ENCODE peak calls at places on chromosomes 16 and 17, in five cellular contexts. S is K562, A is lung, Q is psoas muscle, L is aorta. M is an unnamed sample. For H3K36me3, the result is how much of the 10 kb centered on the place peaks cover.

GRCh38 chr16:77723108-77723514 is 797 bp downstream of the NUDT7 start:
- DNase-seq in S (peak), A (no peak), Q (no peak), L (peak), M (no peak)

GRCh38 chr16:57651344-57652333 is 16.5 kb upstream of the ADGRG3 start:
- DNase-seq in S (no peak), A (no peak), Q (no peak), L (no peak), M (no peak)

GRCh38 chr17:15287533-15288267 is 22.6 kb upstream of the PMP22 start:
- DNase-seq in S (no peak), A (no peak), Q (peak), L (no peak), M (no peak)

GRCh38 chr16:46607529-46607928 is 13.7 kb downstream of the SHCBP1 start:
- DNase-seq in S (peak), A (no peak), Q (no peak), L (no peak), M (no peak)

GRCh38 chr17:3916013-3916696 is at the start of gene P2RX1:
- DNase-seq in S (peak), A (no peak), Q (no peak), L (peak), M (peak)

GRCh38 chr16:84234656-84235285 is 5.0 kb downstream of the KCNG4 start:
- DNase-seq in S (no peak), A (no peak), Q (no peak), L (no peak), M (peak)

GRCh38 chr17:8275421-8276290 is 12.8 kb upstream of the RANGRF start:
- DNase-seq in S (no peak), A (no peak), Q (no peak), L (no peak), M (peak)

GRCh38 chr17:17880577-17881196 is 43.9 kb upstream of the SREBF1 start:
- DNase-seq in S (no peak), A (no peak), Q (no peak), L (no peak), M (no peak)

GRCh38 chr17:51397361-51398127 is 137.2 kb downstream of the UTP18 start:
- DNase-seq in S (no peak), A (no peak), Q (no peak), L (no peak), M (no peak)

GRCh38 chr17:13638855-13639458 is 37.2 kb upstream of the HS3ST3A1 start:
- DNase-seq in S (peak), A (no peak), Q (no peak), L (peak), M (no peak)

GRCh38 chr17:16918443-16918842 is 53.5 kb downstream of the TNFRSF13B start:
- DNase-seq in S (no peak), A (no peak), Q (no peak), L (no peak), M (peak)

GRCh38 chr17:7323731-7324437 is 5.3 kb downstream of the NEURL4 start:
- DNase-seq in S (peak), A (no peak), Q (peak), L (no peak), M (peak)

GRCh38 chr17:41724476-41725030 is 9.9 kb downstream of the HAP1 start:
- DNase-seq in S (no peak), A (no peak), Q (no peak), L (no peak), M (peak)

GRCh38 chr17:56754523-56755208 is 79.1 kb downstream of the C17orf67 start:
- DNase-seq in S (no peak), A (no peak), Q (no peak), L (no peak), M (peak)

GRCh38 chr17:13029340-13029739 is 11.5 kb upstream of the ELAC2 start:
- DNase-seq in S (no peak), A (no peak), Q (no peak), L (no peak), M (no peak)

GRCh38 chr17:9386401-9386800 is 189.2 kb downstream of the STX8 start:
- DNase-seq in S (no peak), A (no peak), Q (no peak), L (no peak), M (peak)

GRCh38 chr17:80295146-80295545 is 34.5 kb downstream of the RNF213 start:
- DNase-seq in S (no peak), A (no peak), Q (no peak), L (no peak), M (peak)

DNA sequence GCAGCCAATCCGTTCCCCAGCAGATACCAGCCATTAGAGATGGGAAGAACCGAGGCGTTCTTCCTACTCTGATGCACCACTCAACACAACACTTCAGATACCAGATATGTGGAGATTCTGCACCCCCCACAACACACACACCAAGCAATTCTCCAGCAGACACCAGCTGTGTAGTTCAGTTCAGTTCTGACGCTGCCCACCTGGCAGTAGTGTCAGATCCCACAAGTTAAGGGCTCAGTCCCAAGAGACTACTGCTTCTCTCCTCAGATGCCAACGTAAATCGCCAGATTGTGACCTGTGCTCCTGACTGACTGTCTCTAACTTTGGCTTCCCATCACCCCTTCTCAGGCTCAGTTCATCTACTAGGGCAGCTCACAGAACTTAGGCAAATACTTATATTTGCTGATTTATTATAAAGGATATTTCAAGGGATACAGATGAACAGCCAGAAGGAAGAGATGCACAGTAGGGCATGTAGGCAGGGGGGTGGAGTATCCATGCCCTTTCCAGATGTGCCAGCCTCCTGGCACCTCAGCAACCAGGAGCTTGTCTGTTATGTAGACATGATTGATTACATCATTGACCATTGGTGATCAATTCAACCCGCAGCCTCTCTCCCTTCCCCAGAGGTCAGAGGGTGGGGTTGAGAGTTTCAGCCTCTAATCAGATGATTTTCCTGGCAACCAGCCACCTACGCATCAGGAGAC is 110.6 kb downstream of the PRKCA start:
- DNase-seq in S (no peak), A (no peak), Q (no peak), L (no peak), M (no peak)
- H3K36me3 ChIP-seq in S (under half), A (under half), Q (under half), L (under half), M (under half)

GRCh38 chr17:743139-743538 is 8.9 kb downstream of the GEMIN4 start:
- DNase-seq in S (no peak), A (no peak), Q (no peak), L (no peak), M (no peak)
- H3K36me3 ChIP-seq in S (half or more), A (half or more), Q (half or more), L (under half), M (half or more)

GRCh38 chr17:27591986-27592385 is 39.0 kb upstream of the LGALS9 start:
- DNase-seq in S (no peak), A (no peak), Q (no peak), L (no peak), M (peak)
- H3K36me3 ChIP-seq in S (half or more), A (half or more), Q (half or more), L (under half), M (under half)

GRCh38 chr17:28700830-28701492 is 10.7 kb downstream of the PROCA1 start:
- DNase-seq in S (no peak), A (no peak), Q (no peak), L (no peak), M (peak)
- H3K36me3 ChIP-seq in S (half or more), A (half or more), Q (half or more), L (under half), M (half or more)

GRCh38 chr17:66836063-66837005 is 1.4 kb downstream of the CACNG5 start:
- DNase-seq in S (no peak), A (no peak), Q (no peak), L (no peak), M (no peak)

GRCh38 chr17:66834426-66834918 is 445 bp upstream of the CACNG5 start:
- DNase-seq in S (no peak), A (no peak), Q (no peak), L (no peak), M (peak)

GRCh38 chr17:66834919-66835454 is at the start of gene CACNG5:
- DNase-seq in S (peak), A (no peak), Q (no peak), L (no peak), M (peak)

GRCh38 chr17:66837226-66837625 is 2.3 kb downstream of the CACNG5 start:
- DNase-seq in S (no peak), A (no peak), Q (no peak), L (no peak), M (peak)

DNA sequence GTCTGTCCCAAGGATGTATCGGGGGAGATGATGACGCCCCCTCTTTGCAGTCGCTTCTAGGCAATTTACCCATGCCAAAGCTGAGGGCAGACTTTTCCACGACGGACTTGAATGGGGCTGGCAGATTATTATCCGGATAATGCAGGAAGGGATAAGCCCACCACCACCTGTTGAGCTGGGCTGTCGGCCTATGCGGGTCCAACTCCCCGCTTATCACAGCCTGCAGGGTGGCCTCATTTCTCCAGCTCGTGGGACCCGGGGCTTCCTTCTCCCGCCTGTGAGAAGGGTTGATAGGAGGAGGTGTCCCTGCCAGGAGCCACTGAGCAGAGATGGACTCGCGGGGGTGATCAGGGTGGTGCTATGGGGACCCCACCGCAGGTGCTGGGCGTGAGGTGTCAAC is 559 bp downstream of the CACNG5 start:
- DNase-seq in S (no peak), A (no peak), Q (no peak), L (no peak), M (peak)
- H3K36me3 ChIP-seq in S (under half), A (under half), Q (under half), L (under half), M (under half)

GRCh38 chr16:72834499-72834898 is 213.4 kb downstream of the ZFHX3 start:
- DNase-seq in S (no peak), A (no peak), Q (no peak), L (no peak), M (no peak)
- H3K36me3 ChIP-seq in S (under half), A (under half), Q (under half), L (under half), M (under half)

GRCh38 chr16:3112881-3113574 is 642 bp downstream of the ZNF205 start:
- DNase-seq in S (no peak), A (no peak), Q (no peak), L (no peak), M (peak)

GRCh38 chr16:3113765-3114479 is 1.5 kb downstream of the ZNF205 start:
- DNase-seq in S (peak), A (no peak), Q (no peak), L (no peak), M (peak)

GRCh38 chr16:3118204-3118790 is 5.9 kb downstream of the ZNF205 start:
- DNase-seq in S (no peak), A (no peak), Q (no peak), L (no peak), M (peak)

GRCh38 chr16:3115011-3115410 is 2.6 kb downstream of the ZNF205 start:
- DNase-seq in S (no peak), A (no peak), Q (peak), L (no peak), M (peak)

GRCh38 chr16:3115561-3115960 is 3.2 kb downstream of the ZNF205 start:
- DNase-seq in S (no peak), A (no peak), Q (no peak), L (no peak), M (peak)
- H3K36me3 ChIP-seq in S (under half), A (under half), Q (under half), L (under half), M (under half)

DNA sequence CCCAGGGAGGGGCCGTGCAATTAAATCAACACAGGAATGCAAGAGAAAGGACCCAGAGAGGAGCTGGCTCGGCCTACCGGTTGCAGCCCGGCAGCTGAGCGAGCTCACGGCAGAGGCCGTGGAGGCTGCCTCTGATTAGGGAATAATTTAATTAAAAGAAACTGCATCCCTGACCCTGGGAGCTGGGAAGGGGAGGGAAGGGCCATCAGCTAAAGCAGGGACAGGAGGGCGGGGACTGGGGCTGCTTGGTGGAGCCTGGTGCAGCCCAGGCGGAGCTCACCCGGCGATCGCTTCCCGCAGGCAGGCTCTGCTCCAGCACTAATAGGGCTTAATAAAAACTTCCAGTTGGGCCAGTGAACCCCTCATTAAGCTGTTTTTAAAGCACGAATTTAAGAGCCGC is 43.4 kb downstream of the LMF1 start:
- DNase-seq in S (no peak), A (no peak), Q (no peak), L (no peak), M (no peak)
- H3K36me3 ChIP-seq in S (under half), A (under half), Q (under half), L (under half), M (under half)